ENCODE peak calls at places on chromosomes 2 and 18, in four cellular contexts. U, N, K and S are unnamed samples.

GRCh38 chr2:84643991-84644390 is 127.7 kb downstream of the DNAH6 start:
- DNase-seq in U (no peak), N (no peak), K (no peak), S (no peak)

GRCh38 chr2:70931376-70932000 is 4.2 kb upstream of the ATP6V1B1 start:
- DNase-seq in U (no peak), N (no peak), K (no peak), S (no peak)

GRCh38 chr2:240646061-240646899 is 21.0 kb downstream of the GPR35 start:
- DNase-seq in U (no peak), N (no peak), K (no peak), S (no peak)

GRCh38 chr18:8706545-8706980 is 1.2 kb downstream of the MTCL1 start:
- DNase-seq in U (no peak), N (no peak), K (no peak), S (peak; percentile 21)

GRCh38 chr2:235343869-235344268 is 150.0 kb upstream of the AGAP1 start:
- DNase-seq in U (no peak), N (no peak), K (no peak), S (no peak)

GRCh38 chr2:238139141-238139840 is 823 bp downstream of the KLHL30 start:
- DNase-seq in U (no peak), N (peak; percentile 63), K (no peak), S (peak; percentile 64)

GRCh38 chr2:10885479-10885863 is 26.3 kb upstream of the KCNF1 start:
- DNase-seq in U (no peak), N (no peak), K (no peak), S (no peak)

GRCh38 chr2:231935815-231936214 is 9.6 kb upstream of the NPPC start:
- DNase-seq in U (no peak), N (no peak), K (no peak), S (no peak)

GRCh38 chr18:54780285-54780861 is 47.9 kb upstream of the RAB27B start:
- DNase-seq in U (no peak), N (no peak), K (no peak), S (no peak)

GRCh38 chr2:238997684-238998083 is 149.8 kb downstream of the TWIST2 start:
- DNase-seq in U (no peak), N (no peak), K (no peak), S (no peak)

GRCh38 chr18:8556424-8556823 is 52.8 kb upstream of the RAB12 start:
- DNase-seq in U (no peak), N (no peak), K (no peak), S (no peak)

GRCh38 chr2:191979221-191979730 is 132.4 kb upstream of the CAVIN2 start:
- DNase-seq in U (no peak), N (no peak), K (no peak), S (no peak)

GRCh38 chr2:44759823-44760222 is 181.7 kb upstream of the SIX3 start:
- DNase-seq in U (peak; percentile 75), N (no peak), K (no peak), S (no peak)

GRCh38 chr2:26477911-26478253 is at the start of gene OTOF:
- DNase-seq in U (no peak), N (no peak), K (no peak), S (no peak)

GRCh38 chr18:37554399-37554787 is 11.2 kb downstream of the CELF4 start:
- DNase-seq in U (no peak), N (no peak), K (no peak), S (peak; percentile 79)

GRCh38 chr2:85577386-85578242 is at the start of gene VAMP8:
- DNase-seq in U (peak; percentile 44), N (peak; percentile 77), K (no peak), S (peak; percentile 84)

GRCh38 chr2:235070063-235070706 is 118.4 kb downstream of the SH3BP4 start:
- DNase-seq in U (no peak), N (no peak), K (no peak), S (peak; percentile 30)

GRCh38 chr2:226215902-226216503 is 583.6 kb downstream of the IRS1 start:
- DNase-seq in U (peak; percentile 63), N (peak; percentile 29), K (no peak), S (peak; percentile 83)

GRCh38 chr18:77065221-77065981 is 67.2 kb downstream of the MBP start:
- DNase-seq in U (no peak), N (no peak), K (peak; percentile 87), S (no peak)

GRCh38 chr2:190443778-190444481 is 35.8 kb downstream of the MFSD6 start:
- DNase-seq in U (no peak), N (no peak), K (no peak), S (no peak)

GRCh38 chr18:58768293-58768974 is 96.2 kb upstream of the ZNF532 start:
- DNase-seq in U (peak; percentile 35), N (peak; percentile 42), K (no peak), S (peak; percentile 90)

GRCh38 chr18:58900015-58900649 is 35.5 kb downstream of the ZNF532 start:
- DNase-seq in U (no peak), N (no peak), K (no peak), S (no peak)

GRCh38 chr2:1869248-1869647 is 124.9 kb upstream of the PXDN start:
- DNase-seq in U (no peak), N (no peak), K (no peak), S (no peak)

GRCh38 chr2:235674812-235675211 is 181.0 kb downstream of the AGAP1 start:
- DNase-seq in U (no peak), N (no peak), K (no peak), S (no peak)

GRCh38 chr18:48802543-48803428 is 148.0 kb downstream of the SMAD7 start:
- DNase-seq in U (no peak), N (no peak), K (no peak), S (peak; percentile 16)
- TF ChIP-seq ESRRA in U (no peak), N (no peak), K (no peak), S (no peak)

GRCh38 chr2:15803186-15803986 is 137.0 kb upstream of the MYCN start:
- DNase-seq in U (no peak), N (no peak), K (no peak), S (no peak)
- TF ChIP-seq CREB1 in U (no peak), N (no peak), K (no peak), S (no peak)

GRCh38 chr18:22171839-22172582 is 2.6 kb downstream of the GATA6 start:
- DNase-seq in U (no peak), N (no peak), K (no peak), S (peak; percentile 16)

GRCh38 chr18:22169011-22169888 is at the start of gene GATA6:
- DNase-seq in U (peak; percentile 84), N (peak; percentile 77), K (no peak), S (peak; percentile 74)

GRCh38 chr18:22171263-22171838 is 2.0 kb downstream of the GATA6 start:
- DNase-seq in U (no peak), N (no peak), K (no peak), S (peak; percentile 21)

GRCh38 chr18:22169889-22170420 is 566 bp downstream of the GATA6 start:
- DNase-seq in U (peak; percentile 7), N (no peak), K (no peak), S (peak; percentile 52)

GRCh38 chr18:22170421-22171262 is 1.3 kb downstream of the GATA6 start:
- DNase-seq in U (peak; percentile 13), N (no peak), K (no peak), S (peak; percentile 46)
- TF ChIP-seq MAX in U (no peak), N (no peak), K (no peak), S (no peak)

DNA sequence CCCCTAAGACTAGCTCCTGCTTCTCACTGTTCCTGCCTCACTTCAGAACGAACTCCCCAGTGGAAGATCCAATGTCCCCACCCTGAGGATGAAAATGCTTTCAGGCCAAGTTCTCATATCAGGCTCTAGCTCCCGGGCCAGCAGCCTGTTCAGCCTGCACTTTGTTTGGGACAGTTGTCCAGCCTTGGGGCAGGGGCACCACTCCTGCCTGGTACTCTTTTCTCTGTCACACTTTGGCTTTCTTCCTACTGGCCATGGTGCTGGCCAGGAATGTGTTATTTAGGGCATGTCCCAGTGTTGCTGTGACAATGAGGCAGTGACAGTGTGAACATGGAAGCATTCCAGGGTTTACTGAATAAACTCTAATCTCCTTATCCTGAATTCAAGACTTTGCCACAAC is 154.1 kb downstream of the GALNT14 start:
- DNase-seq in U (no peak), N (no peak), K (no peak), S (no peak)
- TF ChIP-seq ESRRA in U (no peak), N (no peak), K (no peak), S (no peak)

DNA sequence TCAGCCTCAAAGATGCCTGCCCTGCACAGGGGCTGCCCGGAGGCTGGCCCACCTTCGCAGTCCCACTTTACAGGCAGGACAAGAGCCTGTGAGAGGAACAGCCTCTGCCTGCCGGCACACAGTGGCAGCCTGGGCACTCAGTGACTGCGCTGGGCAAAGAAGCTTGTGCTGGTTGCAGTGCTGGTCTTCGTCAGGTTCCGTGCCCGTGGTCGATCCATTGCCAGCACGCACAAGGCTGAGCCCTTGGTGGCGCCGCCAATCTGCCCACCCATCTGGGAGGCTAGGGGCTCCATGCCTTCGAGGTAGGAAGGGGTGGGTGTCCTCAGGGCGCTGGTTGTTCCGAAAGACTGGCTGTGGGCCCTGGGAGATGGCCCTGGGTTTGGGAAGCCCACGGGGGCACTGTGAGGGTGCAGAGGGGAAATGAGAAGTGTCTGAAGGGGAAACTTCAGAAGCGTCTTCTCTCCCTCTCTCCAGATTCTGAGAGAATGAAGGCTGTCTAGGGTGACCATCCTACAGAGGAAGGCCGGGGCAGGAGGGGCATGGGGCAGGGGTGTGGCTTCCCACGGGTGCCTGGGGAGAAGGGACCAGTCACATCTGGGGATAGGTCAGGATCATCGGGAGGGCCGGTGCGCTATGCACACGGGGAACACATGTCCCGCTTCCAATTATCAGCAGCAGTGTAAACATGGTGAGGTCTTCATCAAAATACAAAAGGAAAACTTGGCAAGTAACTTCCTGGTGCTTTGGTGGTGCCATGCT is 49.1 kb upstream of the HS6ST1 start:
- DNase-seq in U (no peak), N (no peak), K (no peak), S (peak; percentile 7)
- TF ChIP-seq CREB1 in U (no peak), N (no peak), K (no peak), S (no peak)

DNA sequence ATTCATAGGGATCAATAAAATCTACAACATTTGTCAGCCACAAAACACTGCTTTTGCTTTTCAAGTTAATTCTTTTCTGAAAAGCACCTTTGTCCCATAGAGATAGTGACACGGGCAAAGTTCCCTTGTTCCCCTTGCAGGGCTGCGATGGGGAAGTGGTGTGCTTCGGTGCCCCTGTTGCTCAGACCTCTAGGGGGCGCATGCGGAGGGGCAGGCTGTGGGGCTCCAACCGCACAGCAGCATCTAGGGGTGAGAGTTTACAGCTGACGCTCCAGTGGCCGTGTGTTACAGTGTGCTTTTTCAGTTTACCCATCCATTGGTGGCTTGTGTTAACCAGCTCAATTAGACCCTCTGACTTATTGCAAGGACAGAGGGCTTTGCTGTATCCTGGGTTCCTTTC is 1432.2 kb upstream of the ACVR2A start:
- DNase-seq in U (peak; percentile 61), N (peak; percentile 43), K (no peak), S (peak; percentile 82)
- TF ChIP-seq MAX in U (peak; percentile 30), N (no peak), K (no peak), S (peak; percentile 35)

GRCh38 chr2:108632332-108632712 is 87.0 kb upstream of the RANBP2 start:
- DNase-seq in U (no peak), N (no peak), K (no peak), S (no peak)

GRCh38 chr2:108633379-108633778 is 85.9 kb upstream of the RANBP2 start:
- DNase-seq in U (no peak), N (no peak), K (no peak), S (no peak)

GRCh38 chr2:108634591-108635160 is 84.6 kb upstream of the RANBP2 start:
- DNase-seq in U (no peak), N (no peak), K (no peak), S (no peak)

GRCh38 chr2:108630567-108631405 is 88.5 kb upstream of the RANBP2 start:
- DNase-seq in U (no peak), N (no peak), K (no peak), S (no peak)

GRCh38 chr2:108632748-108633147 is 86.5 kb upstream of the RANBP2 start:
- DNase-seq in U (no peak), N (no peak), K (no peak), S (no peak)
- TF ChIP-seq ESRRA in U (no peak), N (no peak), K (no peak), S (no peak)